ENCODE peak calls at places on chromosomes 5 and 9, in four cellular contexts. E is colonic mucosa, W is erythroblast, J is breast epithelium. X is an unnamed sample.

GRCh38 chr9:28264368-28264767 is 691.1 kb upstream of the C9orf72 start:
- DNase-seq in W (no peak), J (no peak), E (no peak), X (no peak)

GRCh38 chr5:41270423-41271251 is 57.3 kb upstream of the C6 start:
- DNase-seq in J (no peak), E (peak), W (peak), X (no peak)

GRCh38 chr5:161283296-161283695 is 263.2 kb downstream of the GABRB2 start:
- DNase-seq in W (no peak), E (no peak), J (no peak), X (no peak)

GRCh38 chr9:108634669-108635462 is 220.9 kb downstream of the ACTL7B start:
- DNase-seq in E (no peak), J (no peak), W (no peak), X (no peak)

GRCh38 chr9:3874472-3875370 is 348.9 kb upstream of the RFX3 start:
- DNase-seq in E (no peak), W (no peak), J (no peak), X (no peak)

GRCh38 chr5:124263172-124263571 is 483.3 kb downstream of the ZNF608 start:
- DNase-seq in W (no peak), E (no peak), J (no peak), X (no peak)

GRCh38 chr9:87776481-87777373 is 50.8 kb downstream of the CTSL start:
- DNase-seq in J (no peak), W (peak), E (no peak), X (no peak)

GRCh38 chr9:119802115-119802514 is 432.9 kb upstream of the BRINP1 start:
- DNase-seq in E (no peak), W (no peak), J (no peak), X (no peak)

GRCh38 chr5:56375011-56375410 is 141.9 kb upstream of the ANKRD55 start:
- DNase-seq in J (no peak), E (no peak), W (no peak), X (no peak)

GRCh38 chr9:99162759-99163364 is 57.9 kb downstream of the TGFBR1 start:
- DNase-seq in J (no peak), E (no peak), W (peak), X (no peak)

GRCh38 chr5:168747987-168748777 is 169.0 kb upstream of the PANK3 start:
- DNase-seq in E (peak), W (peak), J (no peak), X (peak)

GRCh38 chr5:87020099-87020934 is 247.4 kb upstream of the RASA1 start:
- DNase-seq in E (peak), W (no peak), J (no peak), X (peak)

X was measured in GM06990.